ENCODE peak calls at places on chromosomes 11 and 22, in nine cellular contexts. One of them, this sample, is unnamed.
A peak's percentile ranks its signal among the peaks of the same experiment; 100 is the strongest.

GRCh38 chr11:96272542-96273306 is 70.3 kb downstream of the MAML2 start:
- DNase-seq in GM23248: peak; percentile 53
- DNase-seq in CD4-positive, CD25-positive, alpha-beta regulatory T cell: peak; percentile 34
- DNase-seq in stimulated activated naive CD8-positive, alpha-beta T cell treated with anti-CD3 and anti-CD28 coated beads, Interleukin-15, amount 100 ng/mL, for 72 hours: no peak
- DNase-seq in NCI-H1694: no peak
- DNase-seq in HFFc6: no peak
- DNase-seq in OCI-M1: no peak
- DNase-seq in CD4-positive, alpha-beta T cell: no peak
- DNase-seq in fibroblast of mammary gland: peak; percentile 57
- DNase-seq in this sample: no peak

GRCh38 chr11:61652135-61652534 is 28.1 kb upstream of the DAGLA start:
- DNase-seq in CD4-positive, CD25-positive, alpha-beta regulatory T cell: no peak
- DNase-seq in NCI-H1694: no peak
- DNase-seq in CD4-positive, alpha-beta T cell: no peak
- DNase-seq in OCI-M1: no peak
- DNase-seq in stimulated activated naive CD8-positive, alpha-beta T cell treated with anti-CD3 and anti-CD28 coated beads, Interleukin-15, amount 100 ng/mL, for 72 hours: no peak
- DNase-seq in fibroblast of mammary gland: no peak
- DNase-seq in GM23248: no peak
- DNase-seq in HFFc6: no peak
- DNase-seq in this sample: no peak

GRCh38 chr22:46750861-46751260 is 11.6 kb upstream of the TBC1D22A start:
- DNase-seq in stimulated activated naive CD8-positive, alpha-beta T cell treated with anti-CD3 and anti-CD28 coated beads, Interleukin-15, amount 100 ng/mL, for 72 hours: no peak
- DNase-seq in CD4-positive, alpha-beta T cell: no peak
- DNase-seq in NCI-H1694: no peak
- DNase-seq in GM23248: no peak
- DNase-seq in OCI-M1: no peak
- DNase-seq in CD4-positive, CD25-positive, alpha-beta regulatory T cell: no peak
- DNase-seq in fibroblast of mammary gland: no peak
- DNase-seq in HFFc6: no peak
- DNase-seq in this sample: no peak

GRCh38 chr22:36765943-36766450 is 9.9 kb downstream of the IFT27 start:
- DNase-seq in CD4-positive, alpha-beta T cell: no peak
- DNase-seq in CD4-positive, CD25-positive, alpha-beta regulatory T cell: no peak
- DNase-seq in NCI-H1694: no peak
- DNase-seq in GM23248: peak; percentile 57
- DNase-seq in fibroblast of mammary gland: peak; percentile 40
- DNase-seq in stimulated activated naive CD8-positive, alpha-beta T cell treated with anti-CD3 and anti-CD28 coated beads, Interleukin-15, amount 100 ng/mL, for 72 hours: no peak
- DNase-seq in HFFc6: peak; percentile 37
- DNase-seq in OCI-M1: no peak
- DNase-seq in this sample: no peak

GRCh38 chr11:74877132-74877531 is 71.8 kb downstream of the XRRA1 start:
- DNase-seq in GM23248: peak; percentile 11
- DNase-seq in fibroblast of mammary gland: peak; percentile 35
- DNase-seq in HFFc6: peak; percentile 8
- DNase-seq in NCI-H1694: peak; percentile 4
- DNase-seq in OCI-M1: peak; percentile 92
- DNase-seq in CD4-positive, CD25-positive, alpha-beta regulatory T cell: peak; percentile 29
- DNase-seq in stimulated activated naive CD8-positive, alpha-beta T cell treated with anti-CD3 and anti-CD28 coated beads, Interleukin-15, amount 100 ng/mL, for 72 hours: no peak
- DNase-seq in CD4-positive, alpha-beta T cell: no peak
- DNase-seq in this sample: no peak

GRCh38 chr22:22810018-22810427 is 77.6 kb upstream of the IGLL5 start:
- DNase-seq in stimulated activated naive CD8-positive, alpha-beta T cell treated with anti-CD3 and anti-CD28 coated beads, Interleukin-15, amount 100 ng/mL, for 72 hours: peak; percentile 56
- DNase-seq in HFFc6: no peak
- DNase-seq in fibroblast of mammary gland: no peak
- DNase-seq in NCI-H1694: no peak
- DNase-seq in CD4-positive, CD25-positive, alpha-beta regulatory T cell: peak; percentile 77
- DNase-seq in CD4-positive, alpha-beta T cell: peak; percentile 79
- DNase-seq in GM23248: no peak
- DNase-seq in OCI-M1: peak; percentile 75
- DNase-seq in this sample: peak; percentile 82

GRCh38 chr11:60830478-60831142 is 11.3 kb upstream of the CCDC86 start:
- DNase-seq in CD4-positive, alpha-beta T cell: no peak
- DNase-seq in HFFc6: no peak
- DNase-seq in GM23248: no peak
- DNase-seq in stimulated activated naive CD8-positive, alpha-beta T cell treated with anti-CD3 and anti-CD28 coated beads, Interleukin-15, amount 100 ng/mL, for 72 hours: no peak
- DNase-seq in NCI-H1694: peak; percentile 95
- DNase-seq in OCI-M1: no peak
- DNase-seq in fibroblast of mammary gland: no peak
- DNase-seq in CD4-positive, CD25-positive, alpha-beta regulatory T cell: no peak
- DNase-seq in this sample: no peak

GRCh38 chr22:27610863-27611786 is 190.4 kb downstream of the MN1 start:
- DNase-seq in OCI-M1: no peak
- DNase-seq in NCI-H1694: no peak
- DNase-seq in HFFc6: no peak
- DNase-seq in CD4-positive, alpha-beta T cell: no peak
- DNase-seq in stimulated activated naive CD8-positive, alpha-beta T cell treated with anti-CD3 and anti-CD28 coated beads, Interleukin-15, amount 100 ng/mL, for 72 hours: no peak
- DNase-seq in GM23248: no peak
- DNase-seq in fibroblast of mammary gland: no peak
- DNase-seq in CD4-positive, CD25-positive, alpha-beta regulatory T cell: no peak
- DNase-seq in this sample: no peak

GRCh38 chr11:107263865-107264563 is 193.6 kb downstream of the CWF19L2 start:
- DNase-seq in stimulated activated naive CD8-positive, alpha-beta T cell treated with anti-CD3 and anti-CD28 coated beads, Interleukin-15, amount 100 ng/mL, for 72 hours: no peak
- DNase-seq in CD4-positive, alpha-beta T cell: no peak
- DNase-seq in NCI-H1694: no peak
- DNase-seq in OCI-M1: peak; percentile 1
- DNase-seq in HFFc6: no peak
- DNase-seq in GM23248: no peak
- DNase-seq in CD4-positive, CD25-positive, alpha-beta regulatory T cell: no peak
- DNase-seq in fibroblast of mammary gland: no peak
- DNase-seq in this sample: no peak

GRCh38 chr22:19469421-19469820 is 9.6 kb downstream of the UFD1 start:
- DNase-seq in stimulated activated naive CD8-positive, alpha-beta T cell treated with anti-CD3 and anti-CD28 coated beads, Interleukin-15, amount 100 ng/mL, for 72 hours: no peak
- DNase-seq in NCI-H1694: no peak
- DNase-seq in fibroblast of mammary gland: no peak
- DNase-seq in CD4-positive, CD25-positive, alpha-beta regulatory T cell: no peak
- DNase-seq in HFFc6: no peak
- DNase-seq in OCI-M1: no peak
- DNase-seq in GM23248: no peak
- DNase-seq in CD4-positive, alpha-beta T cell: no peak
- DNase-seq in this sample: no peak